ENCODE peak calls at places on chromosomes 6 and 20, in five cellular contexts. G, B, C, Z and L are unnamed samples.

GRCh38 chr6:118896339-118897136 is 2.6 kb downstream of the ASF1A start:
- DNase-seq in G (peak), B (no peak), C (no peak), Z (no peak), L (peak)

GRCh38 chr6:87881342-87881895 is 166.2 kb upstream of the SPACA1 start:
- DNase-seq in G (no peak), B (no peak), C (no peak), Z (no peak), L (no peak)

GRCh38 chr6:18209539-18210197 is 54.4 kb downstream of the KDM1B start:
- DNase-seq in G (no peak), B (no peak), C (peak), Z (no peak), L (no peak)

GRCh38 chr20:7770578-7770977 is 169.7 kb downstream of the HAO1 start:
- DNase-seq in G (no peak), B (no peak), C (no peak), Z (no peak), L (no peak)

GRCh38 chr6:3453410-3453809 is 3.4 kb downstream of the SLC22A23 start:
- DNase-seq in G (peak), B (no peak), C (no peak), Z (no peak), L (no peak)

GRCh38 chr6:6001443-6001842 is 5.3 kb downstream of the NRN1 start:
- DNase-seq in G (peak), B (no peak), C (no peak), Z (no peak), L (peak)

GRCh38 chr6:54602591-54602990 is 244.0 kb upstream of the FAM83B start:
- DNase-seq in G (no peak), B (no peak), C (no peak), Z (no peak), L (no peak)

GRCh38 chr20:32570401-32571190 is 14.5 kb downstream of the NOL4L start:
- DNase-seq in G (no peak), B (no peak), C (no peak), Z (no peak), L (no peak)

GRCh38 chr20:16263582-16263981 is 309.7 kb downstream of the KIF16B start:
- DNase-seq in G (peak), B (no peak), C (no peak), Z (peak), L (peak)

GRCh38 chr20:45039470-45039811 is 61.5 kb downstream of the KCNS1 start:
- DNase-seq in G (no peak), B (no peak), C (no peak), Z (no peak), L (no peak)

GRCh38 chr6:157253017-157253416 is 70.3 kb downstream of the TMEM242 start:
- DNase-seq in G (no peak), B (peak), C (no peak), Z (no peak), L (no peak)

GRCh38 chr6:6522709-6523108 is 65.8 kb upstream of the LY86 start:
- DNase-seq in G (peak), B (no peak), C (no peak), Z (no peak), L (no peak)

GRCh38 chr6:122995930-122996796 is at the start of gene CLVS2:
- DNase-seq in G (peak), B (no peak), C (no peak), Z (no peak), L (peak)

GRCh38 chr6:166958926-166959861 is 2.8 kb upstream of the RNASET2 start:
- DNase-seq in G (no peak), B (peak), C (no peak), Z (no peak), L (no peak)

GRCh38 chr6:53065266-53066058 is at the start of gene FBXO9:
- DNase-seq in G (no peak), B (peak), C (peak), Z (peak), L (peak)

GRCh38 chr6:75210885-75211739 is 5.3 kb upstream of the COL12A1 start:
- DNase-seq in G (peak), B (no peak), C (no peak), Z (no peak), L (peak)

GRCh38 chr20:38346247-38346651 is at the start of gene LBP:
- DNase-seq in G (no peak), B (peak), C (peak), Z (no peak), L (no peak)

GRCh38 chr20:34109442-34109841 is 2.6 kb downstream of the EIF2S2 start:
- DNase-seq in G (no peak), B (no peak), C (no peak), Z (no peak), L (no peak)

GRCh38 chr6:11767458-11767857 is 11.1 kb downstream of the ADTRP start:
- DNase-seq in G (no peak), B (no peak), C (no peak), Z (no peak), L (no peak)

GRCh38 chr6:38169826-38170526 is 350.4 kb downstream of the ZFAND3 start:
- DNase-seq in G (peak), B (no peak), C (peak), Z (no peak), L (peak)

GRCh38 chr20:47875302-47876025 is 90.2 kb upstream of the SULF2 start:
- DNase-seq in G (no peak), B (no peak), C (no peak), Z (no peak), L (no peak)

GRCh38 chr6:160101262-160102205 is 20.1 kb upstream of the SLC22A1 start:
- DNase-seq in G (no peak), B (no peak), C (peak), Z (no peak), L (no peak)

GRCh38 chr6:17280552-17281090 is 540 bp upstream of the RBM24 start:
- DNase-seq in G (peak), B (peak), C (peak), Z (peak), L (peak)

GRCh38 chr6:79946773-79947190 is 571 bp downstream of the ELOVL4 start:
- DNase-seq in G (peak), B (no peak), C (no peak), Z (no peak), L (peak)

GRCh38 chr6:157760137-157760536 is 62.9 kb upstream of the SNX9 start:
- DNase-seq in G (no peak), B (no peak), C (no peak), Z (no peak), L (no peak)

GRCh38 chr20:1810926-1811620 is 84.1 kb upstream of the SIRPA start:
- DNase-seq in G (no peak), B (peak), C (peak), Z (peak), L (no peak)

GRCh38 chr6:26196846-26197683 is 109.8 kb downstream of the HFE start:
- DNase-seq in G (peak), B (peak), C (peak), Z (no peak), L (peak)

GRCh38 chr6:104829183-104829958 is 30.3 kb downstream of the HACE1 start:
- DNase-seq in G (no peak), B (no peak), C (no peak), Z (no peak), L (no peak)

GRCh38 chr6:49606696-49607390 is 29.8 kb downstream of the RHAG start:
- DNase-seq in G (peak), B (no peak), C (peak), Z (no peak), L (peak)

GRCh38 chr6:148470141-148470540 is 127.5 kb downstream of the SASH1 start:
- DNase-seq in G (no peak), B (no peak), C (no peak), Z (no peak), L (no peak)

GRCh38 chr6:130473886-130474285 is 108.1 kb downstream of the TMEM200A start:
- DNase-seq in G (no peak), B (no peak), C (no peak), Z (no peak), L (no peak)

GRCh38 chr20:20837574-20838021 is 125.2 kb upstream of the RALGAPA2 start:
- DNase-seq in G (peak), B (peak), C (peak), Z (no peak), L (peak)

GRCh38 chr6:77368660-77369313 is 94.5 kb downstream of the HTR1B start:
- DNase-seq in G (no peak), B (peak), C (peak), Z (no peak), L (no peak)

GRCh38 chr6:42526616-42527015 is 37.2 kb upstream of the UBR2 start:
- DNase-seq in G (no peak), B (no peak), C (no peak), Z (no peak), L (no peak)

GRCh38 chr6:34616230-34616591 is 60.1 kb upstream of the SPDEF start:
- DNase-seq in G (no peak), B (no peak), C (no peak), Z (no peak), L (no peak)

GRCh38 chr6:722608-723007 is 29.7 kb upstream of the EXOC2 start:
- DNase-seq in G (no peak), B (no peak), C (no peak), Z (no peak), L (no peak)